ENCODE peak calls at places on chromosomes 6 and 20, in four cellular contexts. N, G, O and Z are unnamed samples.

GRCh38 chr6:133610974-133611373 is 277.9 kb upstream of the TCF21 start:
- DNase-seq in O (no peak), G (no peak), N (no peak), Z (no peak)

GRCh38 chr6:87766211-87766610 is 64.2 kb upstream of the AKIRIN2 start:
- DNase-seq in G (no peak), O (no peak), N (no peak), Z (no peak)

GRCh38 chr20:9740486-9740885 is 98.4 kb downstream of the PAK5 start:
- DNase-seq in O (no peak), N (no peak), G (no peak), Z (no peak)

GRCh38 chr6:136820541-136820940 is 1.9 kb upstream of the PEX7 start:
- DNase-seq in O (no peak), N (no peak), G (no peak), Z (no peak)

GRCh38 chr6:42017021-42017643 is 33.2 kb upstream of the TAF8 start:
- DNase-seq in N (peak; percentile 28), G (no peak), O (peak; percentile 59), Z (no peak)

GRCh38 chr6:114783083-114783482 is 440.3 kb upstream of the HS3ST5 start:
- DNase-seq in N (no peak), G (no peak), O (no peak), Z (no peak)

GRCh38 chr20:29079769-29080690 is 2177.4 kb upstream of the DEFB115 start:
- DNase-seq in O (peak; percentile 58), N (no peak), G (no peak), Z (no peak)

GRCh38 chr6:75788894-75789293 is 39.9 kb downstream of the MYO6 start:
- DNase-seq in O (no peak), N (no peak), G (no peak), Z (no peak)

GRCh38 chr6:5167501-5167900 is 82.4 kb downstream of the PPP1R3G start:
- DNase-seq in G (no peak), N (no peak), O (no peak), Z (no peak)

GRCh38 chr20:62662422-62662821 is 20.1 kb downstream of the SLCO4A1 start:
- DNase-seq in N (no peak), G (no peak), O (no peak), Z (no peak)

GRCh38 chr20:58021481-58021880 is 207.0 kb downstream of the ANKRD60 start:
- DNase-seq in N (no peak), G (no peak), O (peak; percentile 87), Z (no peak)

GRCh38 chr6:170037541-170038250 is 253.2 kb downstream of the DLL1 start:
- DNase-seq in O (no peak), N (no peak), G (no peak), Z (no peak)

GRCh38 chr6:42339991-42340401 is 111.7 kb downstream of the TRERF1 start:
- DNase-seq in G (peak; percentile 57), N (peak; percentile 49), O (no peak), Z (no peak)

GRCh38 chr6:33323623-33323948 is 6.0 kb upstream of the ZBTB22 start:
- DNase-seq in G (no peak), O (no peak), N (no peak), Z (no peak)

GRCh38 chr6:111418971-111419693 is 63.9 kb downstream of the REV3L start:
- DNase-seq in N (no peak), G (no peak), O (no peak), Z (no peak)

GRCh38 chr20:10476319-10476724 is 41.2 kb downstream of the SLX4IP start:
- DNase-seq in G (peak; percentile 60), O (peak; percentile 23), N (no peak), Z (peak; percentile 65)

GRCh38 chr6:138307816-138308727 is 69.6 kb upstream of the SMIM28 start:
- DNase-seq in G (no peak), N (no peak), O (no peak), Z (no peak)

GRCh38 chr6:125170376-125170775 is 16.8 kb downstream of the TPD52L1 start:
- DNase-seq in G (no peak), O (no peak), N (no peak), Z (no peak)

GRCh38 chr20:35328095-35328685 is 36.0 kb upstream of the FAM83C start:
- DNase-seq in O (no peak), G (no peak), N (no peak), Z (no peak)

GRCh38 chr20:59939879-59940128 is 301 bp downstream of the PPP1R3D start:
- DNase-seq in N (peak; percentile 31), O (no peak), G (no peak), Z (no peak)

GRCh38 chr6:87066449-87067288 is 28.2 kb downstream of the CGA start:
- DNase-seq in O (peak; percentile 31), N (peak; percentile 30), G (peak; percentile 28), Z (peak; percentile 39)

GRCh38 chr6:147395158-147395557 is 113.3 kb upstream of the SAMD5 start:
- DNase-seq in O (no peak), G (no peak), N (no peak), Z (no peak)

GRCh38 chr6:33126101-33126714 is 50.4 kb downstream of the HLA-DPB1 start:
- DNase-seq in N (no peak), G (no peak), O (peak; percentile 76), Z (no peak)

GRCh38 chr6:40383348-40384115 is 203.6 kb downstream of the LRFN2 start:
- DNase-seq in O (no peak), G (no peak), N (no peak), Z (no peak)

GRCh38 chr6:137471497-137471896 is 22.7 kb downstream of the OLIG3 start:
- DNase-seq in O (no peak), N (no peak), G (no peak), Z (no peak)

GRCh38 chr6:47633141-47633540 is 65.2 kb upstream of the ADGRF4 start:
- DNase-seq in G (no peak), N (no peak), O (no peak), Z (no peak)

GRCh38 chr6:120198033-120198432 is 848.5 kb upstream of the MAN1A1 start:
- DNase-seq in G (no peak), N (no peak), O (no peak), Z (no peak)

GRCh38 chr20:10861086-10861485 is 187.3 kb upstream of the JAG1 start:
- DNase-seq in O (no peak), G (no peak), N (no peak), Z (peak; percentile 84)

GRCh38 chr6:34888874-34889555 is at the start of gene ANKS1A:
- DNase-seq in O (peak; percentile 96), G (peak; percentile 31), N (peak; percentile 63), Z (peak; percentile 71)

GRCh38 chr6:157333537-157333936 is 10.2 kb upstream of the TMEM242 start:
- DNase-seq in N (no peak), O (no peak), G (no peak), Z (no peak)

GRCh38 chr6:5068153-5068751 is 16.9 kb upstream of the PPP1R3G start:
- DNase-seq in N (no peak), O (no peak), G (no peak), Z (no peak)

DNA sequence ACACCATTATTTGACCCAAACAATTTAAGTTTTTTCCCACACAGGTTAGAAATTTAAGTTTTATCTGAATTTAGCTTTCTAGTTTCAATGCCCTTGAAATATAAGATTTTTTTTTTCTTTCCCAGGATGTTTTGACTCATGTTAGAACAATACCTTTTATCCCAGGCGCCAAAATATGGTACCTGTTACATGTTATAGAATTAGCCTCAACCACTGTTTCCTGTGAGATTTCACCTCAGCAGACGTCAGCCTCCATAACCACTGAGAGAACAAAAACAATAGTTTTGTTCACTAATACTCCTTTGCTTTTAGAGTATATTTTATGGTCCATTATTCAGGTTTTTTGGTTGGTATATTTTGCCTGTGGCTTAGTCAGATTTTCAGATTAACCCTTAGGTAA is 302.9 kb downstream of the CDKAL1 start:
- DNase-seq in N (no peak), O (no peak), G (peak; percentile 25), Z (no peak)
- TF ChIP-seq SPI1 in N (no peak), O (no peak), G (no peak), Z (no peak)

GRCh38 chr20:22491188-22491500 is 93.2 kb downstream of the FOXA2 start:
- DNase-seq in N (no peak), O (no peak), G (no peak), Z (no peak)
- TF ChIP-seq SPI1 in N (no peak), O (no peak), G (no peak), Z (no peak)

DNA sequence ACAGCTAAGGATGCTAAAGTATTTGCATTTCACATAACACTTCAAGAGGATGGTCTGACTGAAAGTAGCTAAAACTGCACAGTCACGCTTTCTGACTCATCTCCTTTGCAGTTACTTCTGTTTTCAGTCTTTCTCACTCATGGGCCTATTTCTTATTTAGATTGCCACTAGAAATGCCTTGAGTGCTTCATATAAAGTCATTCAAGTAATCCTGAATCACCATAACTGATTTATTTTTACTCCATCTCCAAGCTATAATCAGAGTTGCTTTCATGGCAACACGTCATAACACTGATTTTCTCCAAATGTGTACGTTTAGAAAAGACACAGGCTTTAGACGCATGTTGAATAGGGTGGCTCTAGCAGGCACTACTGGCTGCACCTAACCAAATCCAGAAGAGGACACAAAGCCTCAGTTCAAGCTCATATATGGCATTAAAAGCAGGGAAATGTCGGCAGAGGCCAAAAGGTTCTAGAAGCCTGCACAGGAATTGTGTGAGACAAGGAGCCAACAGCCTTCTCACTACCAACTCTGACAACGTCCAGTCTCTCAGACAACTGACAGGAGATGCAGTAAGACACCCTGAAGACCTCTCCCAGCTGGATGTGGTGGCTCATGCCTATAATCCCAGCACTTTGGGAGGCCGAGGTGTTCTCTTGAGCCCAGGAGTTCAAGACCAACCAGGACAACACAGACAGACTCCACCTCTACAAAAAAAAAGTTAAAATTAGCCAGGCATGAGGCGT is 64.1 kb upstream of the BEND6 start:
- DNase-seq in O (peak; percentile 41), N (peak; percentile 42), G (peak; percentile 92), Z (peak; percentile 18)
- TF ChIP-seq SPI1 in O (no peak), N (no peak), G (no peak), Z (no peak)

GRCh38 chr20:17995967-17996819 is 27.4 kb downstream of the MGME1 start:
- DNase-seq in O (peak; percentile 53), N (no peak), G (no peak), Z (peak; percentile 28)
- TF ChIP-seq SPI1 in O (no peak), N (no peak), G (no peak), Z (no peak)

GRCh38 chr6:149286905-149287304 is 30.6 kb upstream of the TAB2 start:
- DNase-seq in G (no peak), O (no peak), N (no peak), Z (no peak)

GRCh38 chr6:149289192-149289741 is 28.2 kb upstream of the TAB2 start:
- DNase-seq in O (no peak), N (no peak), G (no peak), Z (no peak)

GRCh38 chr6:149289966-149290365 is 27.5 kb upstream of the TAB2 start:
- DNase-seq in G (no peak), O (no peak), N (no peak), Z (no peak)

GRCh38 chr6:149284904-149285303 is 32.6 kb upstream of the TAB2 start:
- DNase-seq in O (no peak), N (no peak), G (no peak), Z (no peak)

GRCh38 chr6:149285626-149286025 is 31.9 kb upstream of the TAB2 start:
- DNase-seq in N (no peak), O (no peak), G (no peak), Z (no peak)
- TF ChIP-seq SPI1 in N (no peak), O (no peak), G (no peak), Z (no peak)

GRCh38 chr6:107550241-107550840 is 60.4 kb downstream of the SOBP start:
- DNase-seq in O (no peak), N (no peak), G (peak; percentile 7), Z (no peak)
- TF ChIP-seq SPI1 in O (no peak), N (no peak), G (no peak), Z (no peak)